ENCODE peak calls at places on chromosomes 11 and 22, in seven cellular contexts. One of them, this sample, is unnamed.

GRCh38 chr11:85718991-85719807 is 33.2 kb upstream of the CCDC89 start:
- DNase-seq in left colon: no peak
- DNase-seq in hippocampal formation: peak; percentile 39
- DNase-seq in GOT3: peak; percentile 24
- DNase-seq in stimulated activated CD4-positive, alpha-beta T cell treated with anti-CD3 and anti-CD28 coated beads, Interleukin-1b, Interleukin-23, amount 100 ng/mL, for 48 hours: no peak
- DNase-seq in stromal cell of bone marrow: peak; percentile 99
- DNase-seq in memory B cell: no peak
- DNase-seq in this sample: peak; percentile 90

GRCh38 chr11:87007938-87008337 is 29.8 kb upstream of the TMEM135 start:
- DNase-seq in left colon: no peak
- DNase-seq in hippocampal formation: no peak
- DNase-seq in GOT3: no peak
- DNase-seq in stimulated activated CD4-positive, alpha-beta T cell treated with anti-CD3 and anti-CD28 coated beads, Interleukin-1b, Interleukin-23, amount 100 ng/mL, for 48 hours: no peak
- DNase-seq in stromal cell of bone marrow: peak; percentile 65
- DNase-seq in memory B cell: no peak
- DNase-seq in this sample: no peak

GRCh38 chr22:29765905-29766631 is 739 bp downstream of the ZMAT5 start:
- DNase-seq in left colon: peak; percentile 51
- DNase-seq in hippocampal formation: no peak
- DNase-seq in GOT3: no peak
- DNase-seq in stimulated activated CD4-positive, alpha-beta T cell treated with anti-CD3 and anti-CD28 coated beads, Interleukin-1b, Interleukin-23, amount 100 ng/mL, for 48 hours: peak; percentile 31
- DNase-seq in stromal cell of bone marrow: no peak
- DNase-seq in memory B cell: no peak
- DNase-seq in this sample: no peak

GRCh38 chr22:50581950-50582561 is 593 bp downstream of the CHKB start:
- DNase-seq in left colon: peak; percentile 50
- DNase-seq in hippocampal formation: no peak
- DNase-seq in GOT3: no peak
- DNase-seq in stimulated activated CD4-positive, alpha-beta T cell treated with anti-CD3 and anti-CD28 coated beads, Interleukin-1b, Interleukin-23, amount 100 ng/mL, for 48 hours: peak; percentile 50
- DNase-seq in stromal cell of bone marrow: no peak
- DNase-seq in memory B cell: peak; percentile 12
- DNase-seq in this sample: no peak

GRCh38 chr11:13000721-13001120 is 8.4 kb upstream of the RASSF10 start:
- DNase-seq in left colon: no peak
- DNase-seq in hippocampal formation: no peak
- DNase-seq in GOT3: no peak
- DNase-seq in stimulated activated CD4-positive, alpha-beta T cell treated with anti-CD3 and anti-CD28 coated beads, Interleukin-1b, Interleukin-23, amount 100 ng/mL, for 48 hours: no peak
- DNase-seq in stromal cell of bone marrow: no peak
- DNase-seq in memory B cell: no peak
- DNase-seq in this sample: no peak

GRCh38 chr22:35842954-35843353 is 125.3 kb downstream of the APOL5 start:
- DNase-seq in left colon: peak; percentile 42
- DNase-seq in hippocampal formation: no peak
- DNase-seq in GOT3: no peak
- DNase-seq in stimulated activated CD4-positive, alpha-beta T cell treated with anti-CD3 and anti-CD28 coated beads, Interleukin-1b, Interleukin-23, amount 100 ng/mL, for 48 hours: no peak
- DNase-seq in stromal cell of bone marrow: no peak
- DNase-seq in memory B cell: no peak
- DNase-seq in this sample: peak; percentile 57

GRCh38 chr11:80993561-80993960 is 1552.7 kb upstream of the TENM4 start:
- DNase-seq in left colon: no peak
- DNase-seq in hippocampal formation: no peak
- DNase-seq in GOT3: no peak
- DNase-seq in stimulated activated CD4-positive, alpha-beta T cell treated with anti-CD3 and anti-CD28 coated beads, Interleukin-1b, Interleukin-23, amount 100 ng/mL, for 48 hours: no peak
- DNase-seq in stromal cell of bone marrow: no peak
- DNase-seq in memory B cell: no peak
- DNase-seq in this sample: no peak

GRCh38 chr11:94895971-94896370 is 77.4 kb downstream of the CWC15 start:
- DNase-seq in left colon: no peak
- DNase-seq in hippocampal formation: no peak
- DNase-seq in GOT3: no peak
- DNase-seq in stimulated activated CD4-positive, alpha-beta T cell treated with anti-CD3 and anti-CD28 coated beads, Interleukin-1b, Interleukin-23, amount 100 ng/mL, for 48 hours: no peak
- DNase-seq in stromal cell of bone marrow: peak; percentile 57
- DNase-seq in memory B cell: no peak
- DNase-seq in this sample: no peak

GRCh38 chr11:2204361-2205213 is 33.0 kb upstream of the TH start:
- DNase-seq in left colon: peak; percentile 12
- DNase-seq in hippocampal formation: no peak
- DNase-seq in GOT3: no peak
- DNase-seq in stimulated activated CD4-positive, alpha-beta T cell treated with anti-CD3 and anti-CD28 coated beads, Interleukin-1b, Interleukin-23, amount 100 ng/mL, for 48 hours: no peak
- DNase-seq in stromal cell of bone marrow: no peak
- DNase-seq in memory B cell: no peak
- DNase-seq in this sample: no peak

GRCh38 chr11:59429924-59430516 is 3.8 kb upstream of the OR5A2 start:
- DNase-seq in left colon: peak; percentile 4
- DNase-seq in hippocampal formation: no peak
- DNase-seq in GOT3: no peak
- DNase-seq in stimulated activated CD4-positive, alpha-beta T cell treated with anti-CD3 and anti-CD28 coated beads, Interleukin-1b, Interleukin-23, amount 100 ng/mL, for 48 hours: no peak
- DNase-seq in stromal cell of bone marrow: peak; percentile 3
- DNase-seq in memory B cell: peak; percentile 82
- DNase-seq in this sample: peak; percentile 79

GRCh38 chr11:68122936-68123539 is 1.9 kb upstream of the CHKA start:
- DNase-seq in left colon: peak; percentile 67
- DNase-seq in hippocampal formation: no peak
- DNase-seq in GOT3: no peak
- DNase-seq in stimulated activated CD4-positive, alpha-beta T cell treated with anti-CD3 and anti-CD28 coated beads, Interleukin-1b, Interleukin-23, amount 100 ng/mL, for 48 hours: no peak
- DNase-seq in stromal cell of bone marrow: no peak
- DNase-seq in memory B cell: no peak
- DNase-seq in this sample: peak; percentile 32

GRCh38 chr11:87213444-87213843 is 175.7 kb downstream of the TMEM135 start:
- DNase-seq in left colon: no peak
- DNase-seq in hippocampal formation: no peak
- DNase-seq in GOT3: no peak
- DNase-seq in stimulated activated CD4-positive, alpha-beta T cell treated with anti-CD3 and anti-CD28 coated beads, Interleukin-1b, Interleukin-23, amount 100 ng/mL, for 48 hours: no peak
- DNase-seq in stromal cell of bone marrow: no peak
- DNase-seq in memory B cell: no peak
- DNase-seq in this sample: no peak

GRCh38 chr11:126492331-126492730 is 136.8 kb downstream of the ST3GAL4 start:
- DNase-seq in left colon: no peak
- DNase-seq in hippocampal formation: no peak
- DNase-seq in GOT3: no peak
- DNase-seq in stimulated activated CD4-positive, alpha-beta T cell treated with anti-CD3 and anti-CD28 coated beads, Interleukin-1b, Interleukin-23, amount 100 ng/mL, for 48 hours: no peak
- DNase-seq in stromal cell of bone marrow: no peak
- DNase-seq in memory B cell: no peak
- DNase-seq in this sample: no peak

GRCh38 chr22:19133561-19133960 is 2.5 kb downstream of the TSSK2 start:
- DNase-seq in left colon: no peak
- DNase-seq in hippocampal formation: no peak
- DNase-seq in GOT3: no peak
- DNase-seq in stimulated activated CD4-positive, alpha-beta T cell treated with anti-CD3 and anti-CD28 coated beads, Interleukin-1b, Interleukin-23, amount 100 ng/mL, for 48 hours: no peak
- DNase-seq in stromal cell of bone marrow: no peak
- DNase-seq in memory B cell: no peak
- DNase-seq in this sample: no peak

GRCh38 chr11:13692172-13692571 is 23.7 kb downstream of the FAR1 start:
- DNase-seq in left colon: no peak
- DNase-seq in hippocampal formation: no peak
- DNase-seq in GOT3: no peak
- DNase-seq in stimulated activated CD4-positive, alpha-beta T cell treated with anti-CD3 and anti-CD28 coated beads, Interleukin-1b, Interleukin-23, amount 100 ng/mL, for 48 hours: no peak
- DNase-seq in stromal cell of bone marrow: no peak
- DNase-seq in memory B cell: no peak
- DNase-seq in this sample: no peak

GRCh38 chr11:76577199-76577920 is 93.2 kb downstream of the LRRC32 start:
- DNase-seq in left colon: peak; percentile 59
- DNase-seq in hippocampal formation: no peak
- DNase-seq in GOT3: no peak
- DNase-seq in stimulated activated CD4-positive, alpha-beta T cell treated with anti-CD3 and anti-CD28 coated beads, Interleukin-1b, Interleukin-23, amount 100 ng/mL, for 48 hours: no peak
- DNase-seq in stromal cell of bone marrow: no peak
- DNase-seq in memory B cell: no peak
- DNase-seq in this sample: no peak

GRCh38 chr11:96338910-96339703 is 3.9 kb downstream of the MAML2 start:
- DNase-seq in left colon: peak; percentile 45
- DNase-seq in hippocampal formation: peak; percentile 64
- DNase-seq in GOT3: no peak
- DNase-seq in stimulated activated CD4-positive, alpha-beta T cell treated with anti-CD3 and anti-CD28 coated beads, Interleukin-1b, Interleukin-23, amount 100 ng/mL, for 48 hours: peak; percentile 43
- DNase-seq in stromal cell of bone marrow: no peak
- DNase-seq in memory B cell: peak; percentile 65
- DNase-seq in this sample: no peak

GRCh38 chr11:33933607-33934006 is 41.7 kb upstream of the LMO2 start:
- DNase-seq in left colon: no peak
- DNase-seq in hippocampal formation: no peak
- DNase-seq in GOT3: no peak
- DNase-seq in stimulated activated CD4-positive, alpha-beta T cell treated with anti-CD3 and anti-CD28 coated beads, Interleukin-1b, Interleukin-23, amount 100 ng/mL, for 48 hours: no peak
- DNase-seq in stromal cell of bone marrow: no peak
- DNase-seq in memory B cell: no peak
- DNase-seq in this sample: no peak

GRCh38 chr11:29153078-29153477 is 863.8 kb downstream of the KCNA4 start:
- DNase-seq in left colon: no peak
- DNase-seq in hippocampal formation: no peak
- DNase-seq in GOT3: no peak
- DNase-seq in stimulated activated CD4-positive, alpha-beta T cell treated with anti-CD3 and anti-CD28 coated beads, Interleukin-1b, Interleukin-23, amount 100 ng/mL, for 48 hours: no peak
- DNase-seq in stromal cell of bone marrow: no peak
- DNase-seq in memory B cell: no peak
- DNase-seq in this sample: no peak

GRCh38 chr22:32522237-32522636 is 47.6 kb downstream of the FBXO7 start:
- DNase-seq in left colon: no peak
- DNase-seq in hippocampal formation: no peak
- DNase-seq in GOT3: no peak
- DNase-seq in stimulated activated CD4-positive, alpha-beta T cell treated with anti-CD3 and anti-CD28 coated beads, Interleukin-1b, Interleukin-23, amount 100 ng/mL, for 48 hours: no peak
- DNase-seq in stromal cell of bone marrow: no peak
- DNase-seq in memory B cell: no peak
- DNase-seq in this sample: no peak

GRCh38 chr11:75301602-75302345 is 49.7 kb downstream of the ARRB1 start:
- DNase-seq in left colon: peak; percentile 29
- DNase-seq in hippocampal formation: no peak
- DNase-seq in GOT3: no peak
- DNase-seq in stimulated activated CD4-positive, alpha-beta T cell treated with anti-CD3 and anti-CD28 coated beads, Interleukin-1b, Interleukin-23, amount 100 ng/mL, for 48 hours: no peak
- DNase-seq in stromal cell of bone marrow: no peak
- DNase-seq in memory B cell: no peak
- DNase-seq in this sample: no peak

GRCh38 chr11:77093056-77093891 is 9.4 kb upstream of the OMP start:
- DNase-seq in left colon: peak; percentile 10
- DNase-seq in hippocampal formation: no peak
- DNase-seq in GOT3: no peak
- DNase-seq in stimulated activated CD4-positive, alpha-beta T cell treated with anti-CD3 and anti-CD28 coated beads, Interleukin-1b, Interleukin-23, amount 100 ng/mL, for 48 hours: no peak
- DNase-seq in stromal cell of bone marrow: no peak
- DNase-seq in memory B cell: no peak
- DNase-seq in this sample: no peak

GRCh38 chr22:40240671-40241070 is 62.9 kb downstream of the TNRC6B start:
- DNase-seq in left colon: no peak
- DNase-seq in hippocampal formation: no peak
- DNase-seq in GOT3: no peak
- DNase-seq in stimulated activated CD4-positive, alpha-beta T cell treated with anti-CD3 and anti-CD28 coated beads, Interleukin-1b, Interleukin-23, amount 100 ng/mL, for 48 hours: no peak
- DNase-seq in stromal cell of bone marrow: no peak
- DNase-seq in memory B cell: no peak
- DNase-seq in this sample: no peak

GRCh38 chr11:548700-549603 is 11.6 kb downstream of the LMNTD2 start:
- DNase-seq in left colon: no peak
- DNase-seq in hippocampal formation: no peak
- DNase-seq in GOT3: no peak
- DNase-seq in stimulated activated CD4-positive, alpha-beta T cell treated with anti-CD3 and anti-CD28 coated beads, Interleukin-1b, Interleukin-23, amount 100 ng/mL, for 48 hours: no peak
- DNase-seq in stromal cell of bone marrow: no peak
- DNase-seq in memory B cell: no peak
- DNase-seq in this sample: no peak

GRCh38 chr11:124198852-124199389 is 15.8 kb downstream of the OR10D3 start:
- DNase-seq in left colon: no peak
- DNase-seq in hippocampal formation: no peak
- DNase-seq in GOT3: no peak
- DNase-seq in stimulated activated CD4-positive, alpha-beta T cell treated with anti-CD3 and anti-CD28 coated beads, Interleukin-1b, Interleukin-23, amount 100 ng/mL, for 48 hours: no peak
- DNase-seq in stromal cell of bone marrow: no peak
- DNase-seq in memory B cell: no peak
- DNase-seq in this sample: no peak

GRCh38 chr22:39296981-39297489 is 22.4 kb downstream of the RPL3 start:
- DNase-seq in left colon: no peak
- DNase-seq in hippocampal formation: no peak
- DNase-seq in GOT3: no peak
- DNase-seq in stimulated activated CD4-positive, alpha-beta T cell treated with anti-CD3 and anti-CD28 coated beads, Interleukin-1b, Interleukin-23, amount 100 ng/mL, for 48 hours: no peak
- DNase-seq in stromal cell of bone marrow: no peak
- DNase-seq in memory B cell: no peak
- DNase-seq in this sample: no peak

GRCh38 chr11:59182457-59183151 is 10.7 kb downstream of the DTX4 start:
- DNase-seq in left colon: peak; percentile 75
- DNase-seq in hippocampal formation: no peak
- DNase-seq in GOT3: no peak
- DNase-seq in stimulated activated CD4-positive, alpha-beta T cell treated with anti-CD3 and anti-CD28 coated beads, Interleukin-1b, Interleukin-23, amount 100 ng/mL, for 48 hours: no peak
- DNase-seq in stromal cell of bone marrow: no peak
- DNase-seq in memory B cell: peak; percentile 26
- DNase-seq in this sample: peak; percentile 52

GRCh38 chr11:96393753-96394348 is 4.0 kb downstream of the JRKL start:
- DNase-seq in left colon: no peak
- DNase-seq in hippocampal formation: no peak
- DNase-seq in GOT3: no peak
- DNase-seq in stimulated activated CD4-positive, alpha-beta T cell treated with anti-CD3 and anti-CD28 coated beads, Interleukin-1b, Interleukin-23, amount 100 ng/mL, for 48 hours: no peak
- DNase-seq in stromal cell of bone marrow: peak; percentile 31
- DNase-seq in memory B cell: peak; percentile 21
- DNase-seq in this sample: peak; percentile 25

GRCh38 chr11:97398246-97398645 is 1008.4 kb downstream of the JRKL start:
- DNase-seq in left colon: no peak
- DNase-seq in hippocampal formation: no peak
- DNase-seq in GOT3: no peak
- DNase-seq in stimulated activated CD4-positive, alpha-beta T cell treated with anti-CD3 and anti-CD28 coated beads, Interleukin-1b, Interleukin-23, amount 100 ng/mL, for 48 hours: no peak
- DNase-seq in stromal cell of bone marrow: no peak
- DNase-seq in memory B cell: no peak
- DNase-seq in this sample: no peak

GRCh38 chr11:122796128-122796717 is 42.1 kb upstream of the CRTAM start:
- DNase-seq in left colon: peak; percentile 68
- DNase-seq in hippocampal formation: no peak
- DNase-seq in GOT3: no peak
- DNase-seq in stimulated activated CD4-positive, alpha-beta T cell treated with anti-CD3 and anti-CD28 coated beads, Interleukin-1b, Interleukin-23, amount 100 ng/mL, for 48 hours: peak; percentile 59
- DNase-seq in stromal cell of bone marrow: no peak
- DNase-seq in memory B cell: peak; percentile 69
- DNase-seq in this sample: peak; percentile 59

GRCh38 chr11:133917921-133918605 is 38.7 kb downstream of the IGSF9B start:
- DNase-seq in left colon: no peak
- DNase-seq in hippocampal formation: no peak
- DNase-seq in GOT3: no peak
- DNase-seq in stimulated activated CD4-positive, alpha-beta T cell treated with anti-CD3 and anti-CD28 coated beads, Interleukin-1b, Interleukin-23, amount 100 ng/mL, for 48 hours: no peak
- DNase-seq in stromal cell of bone marrow: no peak
- DNase-seq in memory B cell: no peak
- DNase-seq in this sample: peak; percentile 25

This sample was measured in neural progenitor cell.